ENCODE peak calls at places on chromosomes 6 and 20, in six cellular contexts. One of them, this sample, is unnamed. For H3K4me1, the result is how much of the 10 kb centered on the place peaks cover.

GRCh38 chr6:121932071-121933009 is 467.1 kb upstream of the HSF2 start:
- DNase-seq in fibroblast of lung: peak
- DNase-seq in sigmoid colon: no peak
- DNase-seq in OCI-LY7: no peak
- DNase-seq in pancreas: no peak
- DNase-seq in stomach: no peak
- DNase-seq in this sample: peak

GRCh38 chr6:111995409-111995808 is 58.5 kb upstream of the CCN6 start:
- DNase-seq in pancreas: no peak
- DNase-seq in sigmoid colon: no peak
- DNase-seq in stomach: no peak
- DNase-seq in OCI-LY7: no peak
- DNase-seq in fibroblast of lung: peak
- DNase-seq in this sample: no peak

GRCh38 chr20:59152559-59153354 is 10.9 kb upstream of the ZNF831 start:
- DNase-seq in OCI-LY7: no peak
- DNase-seq in fibroblast of lung: no peak
- DNase-seq in pancreas: no peak
- DNase-seq in stomach: no peak
- DNase-seq in sigmoid colon: no peak
- DNase-seq in this sample: peak

GRCh38 chr20:25543068-25543467 is 42.3 kb downstream of the NINL start:
- DNase-seq in fibroblast of lung: peak
- DNase-seq in sigmoid colon: no peak
- DNase-seq in pancreas: no peak
- DNase-seq in stomach: no peak
- DNase-seq in OCI-LY7: no peak
- DNase-seq in this sample: no peak

GRCh38 chr6:30915591-30915946 is 1.5 kb downstream of the VARS2 start:
- DNase-seq in pancreas: no peak
- DNase-seq in OCI-LY7: peak
- DNase-seq in stomach: no peak
- DNase-seq in sigmoid colon: no peak
- DNase-seq in fibroblast of lung: peak
- DNase-seq in this sample: peak

GRCh38 chr6:134619789-134620188 is 301.9 kb upstream of the SGK1 start:
- DNase-seq in OCI-LY7: no peak
- DNase-seq in pancreas: no peak
- DNase-seq in sigmoid colon: no peak
- DNase-seq in fibroblast of lung: peak
- DNase-seq in stomach: no peak
- DNase-seq in this sample: no peak

GRCh38 chr6:145887969-145888368 is 73.4 kb upstream of the FBXO30 start:
- DNase-seq in stomach: no peak
- DNase-seq in fibroblast of lung: no peak
- DNase-seq in sigmoid colon: peak
- DNase-seq in OCI-LY7: peak
- DNase-seq in pancreas: no peak
- DNase-seq in this sample: no peak

GRCh38 chr6:10769419-10769818 is 21.8 kb downstream of the TMEM14B start:
- DNase-seq in OCI-LY7: no peak
- DNase-seq in stomach: no peak
- DNase-seq in fibroblast of lung: no peak
- DNase-seq in sigmoid colon: no peak
- DNase-seq in pancreas: no peak
- DNase-seq in this sample: no peak

GRCh38 chr6:121584591-121585369 is 149.3 kb downstream of the GJA1 start:
- DNase-seq in stomach: no peak
- DNase-seq in pancreas: no peak
- DNase-seq in fibroblast of lung: peak
- DNase-seq in OCI-LY7: no peak
- DNase-seq in sigmoid colon: no peak
- DNase-seq in this sample: no peak

GRCh38 chr6:106159531-106159940 is 73.4 kb downstream of the PRDM1 start:
- DNase-seq in fibroblast of lung: peak
- DNase-seq in sigmoid colon: no peak
- DNase-seq in OCI-LY7: no peak
- DNase-seq in stomach: no peak
- DNase-seq in pancreas: no peak
- DNase-seq in this sample: no peak

GRCh38 chr20:38725458-38725958 is 1.2 kb downstream of the SLC32A1 start:
- DNase-seq in OCI-LY7: no peak
- DNase-seq in stomach: no peak
- DNase-seq in pancreas: no peak
- DNase-seq in fibroblast of lung: no peak
- DNase-seq in sigmoid colon: no peak
- DNase-seq in this sample: no peak

GRCh38 chr6:24504642-24505586 is 10.1 kb downstream of the ALDH5A1 start:
- DNase-seq in stomach: no peak
- DNase-seq in fibroblast of lung: peak
- DNase-seq in pancreas: no peak
- DNase-seq in sigmoid colon: no peak
- DNase-seq in OCI-LY7: no peak
- DNase-seq in this sample: peak

GRCh38 chr6:83954371-83954770 is 79.2 kb upstream of the MRAP2 start:
- DNase-seq in sigmoid colon: no peak
- DNase-seq in pancreas: no peak
- DNase-seq in stomach: no peak
- DNase-seq in fibroblast of lung: no peak
- DNase-seq in OCI-LY7: no peak
- DNase-seq in this sample: no peak

GRCh38 chr6:19153981-19154295 is 683.2 kb upstream of the ID4 start:
- DNase-seq in fibroblast of lung: no peak
- DNase-seq in OCI-LY7: no peak
- DNase-seq in pancreas: no peak
- DNase-seq in stomach: no peak
- DNase-seq in sigmoid colon: no peak
- DNase-seq in this sample: no peak

GRCh38 chr6:165662041-165662491 is 975 bp downstream of the PDE10A start:
- DNase-seq in pancreas: no peak
- DNase-seq in stomach: no peak
- DNase-seq in fibroblast of lung: peak
- DNase-seq in sigmoid colon: no peak
- DNase-seq in OCI-LY7: no peak
- DNase-seq in this sample: no peak

GRCh38 chr6:40373267-40373666 is 213.9 kb downstream of the LRFN2 start:
- DNase-seq in fibroblast of lung: no peak
- DNase-seq in stomach: no peak
- DNase-seq in pancreas: no peak
- DNase-seq in OCI-LY7: no peak
- DNase-seq in sigmoid colon: no peak
- DNase-seq in this sample: no peak

GRCh38 chr6:37536462-37537225 is 37.0 kb upstream of the CCDC167 start:
- DNase-seq in fibroblast of lung: no peak
- DNase-seq in OCI-LY7: no peak
- DNase-seq in sigmoid colon: no peak
- DNase-seq in pancreas: no peak
- DNase-seq in stomach: no peak
- DNase-seq in this sample: no peak

GRCh38 chr6:41638801-41639555 is 710 bp downstream of the MDFI start:
- DNase-seq in sigmoid colon: peak
- DNase-seq in fibroblast of lung: peak
- DNase-seq in pancreas: no peak
- DNase-seq in stomach: no peak
- DNase-seq in OCI-LY7: no peak
- DNase-seq in this sample: peak

GRCh38 chr6:41637179-41638001 is 878 bp upstream of the MDFI start:
- DNase-seq in OCI-LY7: no peak
- DNase-seq in pancreas: no peak
- DNase-seq in fibroblast of lung: no peak
- DNase-seq in stomach: peak
- DNase-seq in sigmoid colon: no peak
- DNase-seq in this sample: peak

GRCh38 chr6:41639556-41640371 is 1.5 kb downstream of the MDFI start:
- DNase-seq in OCI-LY7: no peak
- DNase-seq in sigmoid colon: no peak
- DNase-seq in stomach: no peak
- DNase-seq in pancreas: no peak
- DNase-seq in fibroblast of lung: peak
- DNase-seq in this sample: peak

GRCh38 chr6:41636803-41637178 is 1.5 kb upstream of the MDFI start:
- DNase-seq in sigmoid colon: peak
- DNase-seq in fibroblast of lung: peak
- DNase-seq in stomach: peak
- DNase-seq in pancreas: peak
- DNase-seq in OCI-LY7: no peak
- DNase-seq in this sample: peak

DNA sequence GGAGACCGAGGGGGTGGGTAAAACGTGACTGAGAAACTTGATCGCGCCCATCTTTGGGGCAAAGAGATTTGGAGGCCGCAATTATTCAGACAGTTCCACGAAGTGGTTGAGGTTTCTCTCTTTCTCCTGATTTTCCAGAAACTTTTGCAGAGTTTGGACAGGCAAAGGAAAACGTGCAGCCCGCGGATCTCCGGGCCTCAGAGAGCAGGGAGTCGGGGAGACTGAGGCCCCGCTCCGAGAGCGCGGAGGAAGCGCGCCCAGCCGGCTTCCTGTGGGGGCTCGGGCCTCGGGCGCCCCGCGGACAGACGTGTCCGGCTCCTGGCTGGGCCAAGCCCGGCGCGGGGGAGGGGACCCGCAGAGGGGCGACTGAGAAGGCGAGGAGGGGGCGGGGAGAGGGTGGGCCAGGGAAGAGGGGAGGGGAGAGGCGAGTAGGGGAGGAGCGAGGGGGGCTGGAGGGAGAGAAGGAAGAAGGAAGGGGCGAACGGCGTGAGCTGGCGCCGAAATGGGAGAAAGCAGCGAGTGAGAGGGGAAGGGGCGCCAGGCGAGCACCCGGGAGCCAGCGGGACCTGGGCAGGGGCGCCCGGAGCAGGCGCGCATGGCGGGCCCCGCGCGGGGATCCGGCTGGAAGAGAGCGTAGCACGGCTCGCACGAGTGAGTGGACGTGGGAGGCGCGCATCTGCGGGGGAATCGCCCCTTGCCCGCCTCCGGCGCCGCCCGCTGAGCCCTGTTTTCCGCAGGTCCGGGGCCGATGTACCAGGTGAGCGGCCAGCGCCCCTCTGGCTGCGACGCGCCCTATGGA is at the start of gene MDFI:
- DNase-seq in OCI-LY7: no peak
- DNase-seq in pancreas: no peak
- DNase-seq in fibroblast of lung: peak
- DNase-seq in stomach: no peak
- DNase-seq in sigmoid colon: no peak
- DNase-seq in this sample: no peak
- H3K4me3 ChIP-seq in OCI-LY7: no peak
- H3K4me3 ChIP-seq in pancreas: peak
- H3K4me3 ChIP-seq in fibroblast of lung: peak
- H3K4me3 ChIP-seq in stomach: peak
- H3K4me3 ChIP-seq in sigmoid colon: peak
- H3K4me3 ChIP-seq in this sample: peak

DNA sequence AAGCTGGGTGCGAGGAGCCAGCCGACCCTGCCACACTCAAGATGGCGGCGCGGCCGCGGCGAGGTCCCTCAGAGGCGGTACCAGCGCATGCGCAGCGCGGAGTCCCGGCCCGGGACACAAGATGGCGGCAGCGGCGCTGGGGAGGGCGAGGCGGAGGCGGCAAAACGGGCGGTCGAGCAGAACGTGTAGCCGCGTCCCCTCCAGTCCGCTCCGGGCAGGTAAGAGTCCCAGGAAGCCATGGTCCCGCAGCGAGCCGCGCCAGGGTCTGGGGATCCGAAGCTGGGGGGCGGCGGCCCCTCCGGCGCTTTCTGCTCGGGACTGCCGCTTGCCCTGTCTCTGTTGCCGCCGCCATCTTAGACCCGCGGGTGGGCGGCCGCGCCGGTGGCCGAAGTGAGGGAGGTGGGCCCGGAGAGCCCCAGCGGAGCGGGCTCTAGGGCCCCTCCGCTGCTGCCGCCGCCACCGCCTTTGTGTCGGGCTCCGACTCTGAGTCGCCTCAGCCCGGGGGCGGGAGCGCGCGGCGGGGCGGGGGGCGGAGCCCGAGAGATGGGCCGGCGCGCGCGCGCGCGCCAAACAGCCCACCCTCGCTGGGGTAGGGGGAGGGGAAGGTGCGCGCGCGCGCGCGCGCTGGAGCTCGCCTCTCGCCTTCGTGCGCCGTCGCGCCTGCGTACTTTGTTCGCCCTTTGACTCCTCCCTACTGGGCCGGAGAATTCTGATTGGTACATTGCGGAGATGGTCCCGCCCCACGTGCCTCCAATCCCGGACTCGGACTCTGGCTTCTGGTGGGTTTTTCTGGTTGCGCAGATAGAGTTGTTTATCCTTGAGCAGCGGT is at the start of gene PCIF1:
- DNase-seq in fibroblast of lung: peak
- DNase-seq in pancreas: peak
- DNase-seq in OCI-LY7: peak
- DNase-seq in stomach: peak
- DNase-seq in sigmoid colon: peak
- DNase-seq in this sample: peak
- TF ChIP-seq CTCF in fibroblast of lung: no peak
- TF ChIP-seq CTCF in pancreas: no peak
- TF ChIP-seq CTCF in OCI-LY7: no peak
- TF ChIP-seq CTCF in stomach: no peak
- TF ChIP-seq CTCF in sigmoid colon: no peak
- TF ChIP-seq CTCF in this sample: no peak

GRCh38 chr6:33725222-33725621 is 13.7 kb upstream of the UQCC2 start:
- DNase-seq in OCI-LY7: no peak
- DNase-seq in pancreas: no peak
- DNase-seq in sigmoid colon: no peak
- DNase-seq in stomach: no peak
- DNase-seq in fibroblast of lung: no peak
- DNase-seq in this sample: peak
- H3K4me1 ChIP-seq in OCI-LY7: under half
- H3K4me1 ChIP-seq in pancreas: under half
- H3K4me1 ChIP-seq in sigmoid colon: under half
- H3K4me1 ChIP-seq in stomach: under half
- H3K4me1 ChIP-seq in fibroblast of lung: under half
- H3K4me1 ChIP-seq in this sample: under half

GRCh38 chr20:50415516-50416268 is 94.5 kb upstream of the PTPN1 start:
- DNase-seq in sigmoid colon: peak
- DNase-seq in pancreas: peak
- DNase-seq in fibroblast of lung: peak
- DNase-seq in stomach: peak
- DNase-seq in OCI-LY7: no peak
- DNase-seq in this sample: peak
- H3K4me3 ChIP-seq in sigmoid colon: peak
- H3K4me3 ChIP-seq in pancreas: no peak
- H3K4me3 ChIP-seq in fibroblast of lung: no peak
- H3K4me3 ChIP-seq in stomach: no peak
- H3K4me3 ChIP-seq in OCI-LY7: no peak
- H3K4me3 ChIP-seq in this sample: no peak

DNA sequence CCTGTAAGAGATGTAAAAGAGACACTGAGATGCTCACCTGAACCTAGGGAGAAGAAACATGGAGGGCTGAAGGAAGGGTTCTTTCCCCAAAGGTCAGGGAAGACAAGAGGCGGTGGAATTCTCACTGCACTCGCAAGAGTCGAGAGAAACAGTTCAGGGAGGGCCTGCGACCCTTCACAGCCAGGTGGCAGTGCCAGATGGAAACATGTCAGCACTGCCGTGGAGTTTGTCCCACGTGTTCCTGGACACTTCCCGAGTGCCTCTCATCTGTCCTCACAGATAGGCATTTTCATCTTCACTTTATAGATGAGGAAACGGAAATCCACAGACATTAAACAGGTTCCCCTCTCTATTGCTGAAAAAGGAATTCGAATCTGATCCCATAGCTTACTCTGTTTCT is 70.4 kb upstream of the SYNJ2 start:
- DNase-seq in sigmoid colon: no peak
- DNase-seq in fibroblast of lung: no peak
- DNase-seq in OCI-LY7: no peak
- DNase-seq in pancreas: no peak
- DNase-seq in stomach: no peak
- DNase-seq in this sample: no peak
- TF ChIP-seq CTCF in sigmoid colon: no peak
- TF ChIP-seq CTCF in fibroblast of lung: no peak
- TF ChIP-seq CTCF in OCI-LY7: no peak
- TF ChIP-seq CTCF in pancreas: no peak
- TF ChIP-seq CTCF in stomach: no peak
- TF ChIP-seq CTCF in this sample: no peak

This sample was measured in lower lobe of right lung.